ENCODE peak calls at places on chromosomes 11 and 22, in ten cellular contexts. U is activated T-cell treated with anti-CD3 and anti-CD28 coated beads for 1 hour; P is posterior cingulate gyrus; Q is epithelial cell of proximal tubule; K is activated T-helper 2 cell treated with anti-CD3 and anti-CD28 coated beads, Interferon-gamma antibody, Interleukin-2, Interleukin-4, amounts not matched to agents 10 μg/mL and 5 μg/mL and 100 μg/mL, durations not matched to agents 14 hours and 24 hours and 36 hours; F is M059J; S is bronchial epithelial cell; B is upper lobe of right lung; J is T-helper 1 cell; A is fibroblast of villous mesenchyme. O is an unnamed sample.
A peak's percentile ranks its signal among the peaks of the same experiment; 100 is the strongest.

GRCh38 chr22:20141186-20142077 is 9.4 kb downstream of the CCDC188 start:
- DNase-seq in Q (peak; percentile 51), P (no peak), U (no peak), B (no peak), J (no peak), K (no peak), A (peak; percentile 17), F (peak; percentile 70), S (no peak), O (no peak)

GRCh38 chr11:13772223-13773046 is 104.0 kb downstream of the FAR1 start:
- DNase-seq in S (peak; percentile 78), Q (peak; percentile 43), J (peak; percentile 32), A (peak; percentile 76), U (no peak), P (no peak), F (peak; percentile 73), B (no peak), K (no peak), O (no peak)

GRCh38 chr22:39439170-39439569 is 17.6 kb upstream of the MGAT3 start:
- DNase-seq in S (peak; percentile 72), U (no peak), K (no peak), P (no peak), F (peak; percentile 55), Q (no peak), A (peak; percentile 74), B (no peak), J (no peak), O (no peak)

GRCh38 chr11:36002196-36002595 is 58.3 kb downstream of the LDLRAD3 start:
- DNase-seq in P (peak; percentile 74), U (no peak), S (no peak), A (no peak), F (no peak), J (no peak), Q (no peak), B (no peak), K (no peak), O (no peak)

GRCh38 chr22:39148727-39149535 is 3.5 kb downstream of the CBX7 start:
- DNase-seq in P (peak; percentile 89), S (no peak), B (peak; percentile 71), Q (no peak), A (no peak), K (peak; percentile 25), F (no peak), U (peak; percentile 54), J (peak; percentile 58), O (peak; percentile 79)

GRCh38 chr11:133163463-133164419 is 368.6 kb downstream of the OPCML start:
- DNase-seq in S (peak; percentile 30), Q (peak; percentile 15), J (no peak), U (no peak), P (no peak), F (peak; percentile 42), B (no peak), K (no peak), A (peak; percentile 2), O (no peak)

GRCh38 chr11:121714356-121714755 is 261.6 kb upstream of the SORL1-AS1 start:
- DNase-seq in J (no peak), P (no peak), U (no peak), B (no peak), S (no peak), K (no peak), Q (no peak), A (no peak), F (peak; percentile 30), O (no peak)

GRCh38 chr11:76524919-76525318 is 80.1 kb downstream of the EMSY start:
- DNase-seq in K (no peak), F (peak; percentile 82), J (no peak), P (no peak), B (no peak), S (peak; percentile 67), U (no peak), A (peak; percentile 67), Q (peak; percentile 1), O (peak; percentile 24)

GRCh38 chr11:84800755-84801346 is 826.3 kb downstream of the DLG2 start:
- DNase-seq in B (no peak), Q (no peak), S (peak; percentile 39), J (no peak), K (no peak), A (peak; percentile 26), U (no peak), F (peak; percentile 29), P (no peak), O (no peak)

GRCh38 chr11:122653911-122654310 is 1.6 kb upstream of the UBASH3B start:
- DNase-seq in B (no peak), K (no peak), U (no peak), P (no peak), A (no peak), J (no peak), S (peak; percentile 32), Q (no peak), F (no peak), O (no peak)

GRCh38 chr22:28016781-28017557 is 97.9 kb upstream of the PITPNB start:
- DNase-seq in F (no peak), Q (no peak), P (no peak), J (no peak), S (no peak), U (no peak), K (no peak), A (no peak), B (peak; percentile 51), O (peak; percentile 12)

GRCh38 chr11:1931791-1932480 is 12.4 kb downstream of the TNNT3 start:
- DNase-seq in J (no peak), F (no peak), Q (no peak), U (no peak), B (no peak), P (peak; percentile 54), K (no peak), A (no peak), S (no peak), O (no peak)

GRCh38 chr11:62710001-62710345 is 2.5 kb downstream of the GNG3 start:
- DNase-seq in B (peak; percentile 60), K (no peak), U (no peak), J (peak; percentile 20), A (peak; percentile 72), P (no peak), F (peak; percentile 62), S (no peak), Q (no peak), O (no peak)

GRCh38 chr22:35894464-35894878 is 134.2 kb downstream of the RBFOX2 start:
- DNase-seq in F (no peak), Q (no peak), U (no peak), S (no peak), P (no peak), J (no peak), A (peak; percentile 47), B (no peak), K (no peak), O (peak; percentile 70)

GRCh38 chr22:23984430-23984829 is 4.5 kb downstream of the GSTT2 start:
- DNase-seq in P (no peak), F (peak; percentile 50), K (peak; percentile 46), Q (no peak), B (peak; percentile 42), S (peak; percentile 12), J (peak; percentile 15), U (no peak), A (peak; percentile 47), O (no peak)

GRCh38 chr11:11078344-11078743 is 220.5 kb upstream of the ZBED5 start:
- DNase-seq in U (no peak), Q (no peak), K (no peak), A (peak; percentile 51), J (no peak), P (no peak), B (no peak), S (peak; percentile 21), F (no peak), O (no peak)

GRCh38 chr11:35083181-35084061 is 55.5 kb upstream of the CD44 start:
- DNase-seq in F (peak; percentile 99), P (peak; percentile 75), Q (no peak), K (peak; percentile 62), J (peak; percentile 66), S (peak; percentile 78), A (peak; percentile 88), B (peak; percentile 70), U (peak; percentile 40), O (peak; percentile 89)

GRCh38 chr11:75946531-75947530 is 131.8 kb downstream of the UVRAG start:
- DNase-seq in P (no peak), F (peak; percentile 19), J (no peak), A (peak; percentile 80), K (no peak), U (no peak), S (peak; percentile 23), B (no peak), Q (no peak), O (no peak)

GRCh38 chr11:117927926-117928325 is 1.3 kb downstream of the TMPRSS13 start:
- DNase-seq in P (no peak), F (no peak), K (no peak), B (no peak), Q (no peak), J (no peak), U (no peak), A (no peak), S (no peak), O (no peak)

GRCh38 chr11:95330332-95330731 is 99.3 kb upstream of the SESN3 start:
- DNase-seq in F (no peak), B (no peak), U (no peak), J (no peak), K (no peak), A (no peak), S (no peak), P (no peak), Q (no peak), O (no peak)

GRCh38 chr11:58628446-58628845 is 6.0 kb downstream of the CNTF start:
- DNase-seq in J (no peak), S (no peak), P (no peak), A (no peak), Q (peak; percentile 70), F (peak; percentile 33), U (no peak), K (no peak), B (no peak), O (no peak)

GRCh38 chr11:2128102-2128511 is 11.1 kb downstream of the IGF2 start:
- DNase-seq in A (no peak), J (no peak), S (no peak), B (no peak), K (no peak), Q (no peak), U (no peak), P (peak; percentile 20), F (no peak), O (no peak)

GRCh38 chr11:70084046-70084984 is 6.2 kb downstream of the ANO1 start:
- DNase-seq in Q (no peak), A (no peak), P (no peak), B (no peak), U (no peak), K (no peak), S (no peak), F (no peak), J (no peak), O (no peak)

GRCh38 chr11:119615003-119615878 is 113.8 kb downstream of the NECTIN1 start:
- DNase-seq in F (peak; percentile 91), P (peak; percentile 85), U (no peak), S (peak; percentile 90), J (no peak), B (no peak), K (no peak), A (peak; percentile 81), Q (peak; percentile 95), O (no peak)

GRCh38 chr11:95256204-95256819 is 25.3 kb upstream of the SESN3 start:
- DNase-seq in Q (no peak), F (no peak), K (no peak), P (no peak), J (no peak), S (peak; percentile 25), A (peak; percentile 46), U (no peak), B (no peak), O (no peak)

GRCh38 chr11:85923455-85923854 is 68.3 kb downstream of the CCDC83 start:
- DNase-seq in J (no peak), K (no peak), S (no peak), U (no peak), Q (no peak), B (no peak), F (no peak), A (no peak), P (no peak), O (no peak)

GRCh38 chr11:97525273-97525672 is 1135.5 kb downstream of the JRKL start:
- DNase-seq in J (no peak), P (no peak), Q (no peak), F (no peak), S (no peak), U (no peak), B (no peak), A (no peak), K (no peak), O (no peak)

GRCh38 chr11:763073-763463 is 14.2 kb downstream of the GATD1 start:
- DNase-seq in F (no peak), S (peak; percentile 46), Q (no peak), K (no peak), U (no peak), P (no peak), J (no peak), B (no peak), A (no peak), O (no peak)